ENCODE peak calls at places on chromosomes 16 and 17, in nine cellular contexts. G is stomach, L is Panc1, F is suprapubic skin, X is H1, K is upper lobe of left lung, I is transverse colon, J is HCT116, P is HL-60. T is an unnamed sample.
A peak's percentile ranks its signal among the peaks of the same experiment; 100 is the strongest.

GRCh38 chr17:80474231-80474932 is 2.0 kb downstream of the NPTX1 start:
- DNase-seq in P (peak; percentile 57), F (no peak), K (peak; percentile 29), X (no peak), J (peak; percentile 58), L (no peak), G (no peak), I (no peak), T (no peak)

GRCh38 chr16:58510097-58510775 is 5.1 kb upstream of the SETD6 start:
- DNase-seq in J (no peak), P (no peak), K (no peak), L (no peak), X (no peak), F (peak; percentile 63), G (peak; percentile 20), I (no peak), T (no peak)

GRCh38 chr16:71246309-71246708 is 15.8 kb upstream of the HYDIN start:
- DNase-seq in J (no peak), K (no peak), X (no peak), P (no peak), I (no peak), L (no peak), F (no peak), G (no peak), T (no peak)

GRCh38 chr17:2899911-2900310 is 103.7 kb downstream of the RAP1GAP2 start:
- DNase-seq in X (no peak), K (no peak), J (no peak), G (peak; percentile 67), L (no peak), P (no peak), I (peak; percentile 35), F (no peak), T (no peak)

GRCh38 chr17:62562656-62563055 is 64.8 kb upstream of the MRC2 start:
- DNase-seq in X (no peak), P (no peak), F (no peak), L (no peak), I (peak; percentile 13), K (no peak), G (no peak), J (peak; percentile 73), T (no peak)

GRCh38 chr17:66809408-66809807 is 25.5 kb upstream of the CACNG5 start:
- DNase-seq in X (no peak), K (no peak), J (no peak), I (no peak), L (no peak), G (no peak), F (no peak), P (no peak), T (no peak)

GRCh38 chr16:2969545-2970521 is 685 bp downstream of the PAQR4 start:
- DNase-seq in P (peak; percentile 88), X (no peak), L (no peak), J (no peak), G (peak; percentile 69), F (no peak), K (peak; percentile 92), I (peak; percentile 68), T (no peak)

GRCh38 chr16:27639588-27640276 is 89.8 kb downstream of the KATNIP start:
- DNase-seq in J (peak; percentile 21), F (no peak), X (no peak), I (no peak), K (no peak), L (no peak), P (peak; percentile 37), G (no peak), T (no peak)

GRCh38 chr17:82497483-82498405 is 21.8 kb upstream of the FOXK2 start:
- DNase-seq in J (no peak), I (peak; percentile 45), P (peak; percentile 55), K (peak; percentile 89), X (no peak), G (no peak), F (no peak), L (no peak), T (no peak)

GRCh38 chr16:89484088-89484501 is 6.3 kb downstream of the ANKRD11 start:
- DNase-seq in X (no peak), P (no peak), L (no peak), J (no peak), K (no peak), F (no peak), I (no peak), G (no peak), T (no peak)

GRCh38 chr17:42667088-42667951 is 8.2 kb downstream of the TUBG2 start:
- DNase-seq in G (peak; percentile 60), I (peak; percentile 59), F (no peak), J (peak; percentile 87), L (no peak), K (no peak), P (no peak), X (no peak), T (peak; percentile 76)
- TF ChIP-seq POLR2AphosphoS5 in G (peak; percentile 71), I (no peak), F (no peak), J (peak; percentile 73), L (no peak), K (peak; percentile 18), P (no peak), X (no peak), T (peak; percentile 20)

GRCh38 chr16:85171809-85172464 is 59.7 kb upstream of the CIBAR2 start:
- DNase-seq in I (no peak), J (no peak), P (no peak), G (no peak), F (no peak), L (no peak), X (no peak), K (no peak), T (no peak)
- TF ChIP-seq POLR2AphosphoS5 in I (no peak), J (no peak), P (no peak), G (no peak), F (no peak), L (no peak), X (no peak), K (no peak), T (no peak)

DNA sequence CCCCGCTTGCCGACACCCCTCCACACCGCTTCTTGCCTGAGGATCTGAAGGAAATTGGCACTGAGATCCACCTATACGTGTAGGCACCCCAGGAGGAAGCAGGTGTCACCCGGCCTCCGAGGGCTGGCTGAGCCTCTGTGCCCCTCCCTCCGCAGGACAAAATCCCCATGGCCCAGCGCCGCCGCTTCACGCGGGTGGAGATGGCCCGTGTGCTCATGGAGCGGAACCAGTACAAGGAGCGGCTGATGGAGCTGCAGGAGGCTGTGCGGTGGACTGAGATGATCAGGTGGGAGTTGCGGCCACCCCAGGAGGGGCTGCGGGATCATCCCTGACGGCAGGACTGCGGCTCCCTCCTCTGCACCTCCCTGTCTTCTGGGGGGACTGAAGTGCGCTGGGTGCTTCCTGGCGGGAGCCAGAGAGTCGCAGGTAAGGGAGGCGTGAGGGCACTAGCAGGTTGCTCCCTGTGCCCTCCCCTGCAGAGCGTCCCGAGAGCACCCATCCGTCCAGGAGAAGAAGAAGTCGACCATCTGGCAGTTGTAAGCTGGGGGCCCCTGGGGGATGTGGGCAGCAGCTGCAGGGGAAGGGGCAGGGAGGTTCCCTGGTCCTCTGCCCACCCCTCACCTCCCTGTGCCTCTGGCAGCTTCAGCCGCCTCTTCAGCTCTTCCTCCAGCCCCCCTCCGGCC is 9.0 kb downstream of the NME3 start:
- DNase-seq in P (no peak), L (no peak), F (no peak), G (no peak), X (no peak), I (no peak), K (peak; percentile 79), J (no peak), T (no peak)
- TF ChIP-seq POLR2AphosphoS5 in P (no peak), L (no peak), F (no peak), G (no peak), X (no peak), I (no peak), K (no peak), J (no peak), T (no peak)

DNA sequence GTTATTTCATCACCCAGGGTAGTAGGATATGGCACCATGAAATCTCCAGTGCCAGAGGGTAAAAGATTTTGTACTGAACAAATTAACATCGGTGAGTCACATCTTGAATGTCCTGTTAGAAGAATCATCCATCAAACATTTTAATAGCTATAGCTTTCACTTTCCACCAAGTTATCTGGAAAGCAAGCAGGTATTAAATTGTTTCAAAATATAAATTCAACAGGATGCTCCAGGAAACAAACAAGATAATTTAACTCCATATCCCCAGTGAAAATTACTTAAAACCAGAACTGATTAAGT is 2.4 kb downstream of the VEZF1 start:
- DNase-seq in F (no peak), K (no peak), P (no peak), G (no peak), J (no peak), X (no peak), L (no peak), I (no peak), T (no peak)
- TF ChIP-seq POLR2AphosphoS5 in F (no peak), K (no peak), P (no peak), G (no peak), J (peak; percentile 38), X (no peak), L (no peak), I (no peak), T (no peak)

DNA sequence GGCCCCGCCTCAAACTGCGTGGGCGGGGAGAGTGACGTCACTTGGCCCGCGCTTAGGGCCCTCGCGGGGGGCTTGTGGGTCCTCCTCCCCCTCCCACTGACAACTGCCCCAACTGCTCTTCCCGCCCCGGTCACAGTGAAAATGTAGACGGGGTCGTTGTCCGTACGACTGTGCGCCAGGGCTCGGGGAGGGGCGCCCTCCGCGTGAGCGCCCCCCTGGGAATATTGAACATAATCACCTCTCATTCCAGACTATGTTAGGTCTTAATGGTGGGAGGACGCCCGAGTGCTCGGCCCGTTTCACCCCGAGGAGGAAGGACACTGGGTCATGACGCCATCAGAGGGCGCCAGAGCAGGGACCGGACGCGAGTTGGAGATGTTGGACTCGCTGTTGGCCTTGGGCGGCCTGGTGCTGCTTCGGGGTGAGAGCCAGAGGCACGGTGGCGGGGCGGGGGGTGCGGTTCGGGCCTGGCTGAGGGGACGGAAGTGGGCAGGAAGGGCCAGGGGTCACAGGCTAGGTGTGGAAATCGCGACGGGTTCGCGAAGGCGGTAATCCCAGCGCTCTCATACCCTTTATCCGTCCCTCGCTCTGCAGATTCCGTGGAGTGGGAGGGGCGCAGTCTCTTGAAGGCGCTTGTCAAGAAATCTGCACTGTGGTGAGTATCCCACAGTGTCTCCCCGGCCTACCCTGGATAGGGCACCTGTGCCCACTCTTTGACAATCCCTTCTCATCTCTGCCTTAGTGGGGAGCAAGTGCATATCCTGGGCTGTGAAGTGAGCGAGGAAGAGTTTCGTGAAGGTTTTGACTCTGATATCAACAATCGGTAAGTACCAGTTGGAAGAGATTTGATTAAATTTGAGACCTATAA is at the start of gene ELP5:
- DNase-seq in I (peak; percentile 96), X (no peak), G (peak; percentile 94), P (peak; percentile 86), K (peak; percentile 94), L (no peak), F (peak; percentile 98), J (peak; percentile 92), T (peak; percentile 94)
- TF ChIP-seq POLR2AphosphoS5 in I (peak; percentile 79), X (peak; percentile 92), G (peak; percentile 89), P (peak; percentile 76), K (peak; percentile 87), L (no peak), F (peak; percentile 70), J (peak; percentile 85), T (peak; percentile 86)

DNA sequence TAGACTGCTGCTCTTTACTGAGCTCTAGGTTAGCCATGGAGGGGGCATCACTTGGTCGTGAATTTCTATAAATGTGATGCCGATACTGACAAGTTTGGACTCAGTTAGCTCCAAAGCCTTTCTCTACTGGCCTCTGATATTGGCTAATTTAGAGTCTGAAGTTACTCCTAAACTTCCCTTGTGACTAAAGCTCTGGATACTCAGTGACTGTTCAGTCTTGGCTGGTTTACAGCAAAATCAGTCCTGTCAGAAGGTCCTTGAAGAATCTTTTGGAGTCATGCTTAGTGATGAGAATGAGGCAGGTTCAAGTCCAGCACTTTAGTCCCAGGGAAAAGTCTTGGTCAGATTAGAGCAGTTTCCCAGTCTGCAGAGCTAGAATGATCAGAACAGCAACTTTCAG is 197.5 kb upstream of the HS3ST4 start:
- DNase-seq in G (no peak), P (no peak), F (no peak), J (no peak), K (no peak), I (no peak), L (no peak), X (no peak), T (no peak)
- TF ChIP-seq POLR2AphosphoS5 in G (no peak), P (no peak), F (no peak), J (no peak), K (no peak), I (no peak), L (no peak), X (no peak), T (no peak)

T was measured in breast epithelium.